ENCODE peak calls at places on chromosomes 16 and 17, in eight cellular contexts. N is NCI-H1930; K is hypothalamus; V is HCEC 1CT; U is CD8-positive, alpha-beta T cell; G is activated CD4-positive, alpha-beta T cell treated with anti-CD3 and anti-CD28 coated beads for 36 hours; X is ACHN; I is mammary epithelial cell. O is an unnamed sample.

GRCh38 chr16:81415757-81416156 is 28.9 kb upstream of the CMIP start:
- DNase-seq in N (no peak), G (no peak), I (no peak), V (no peak), U (no peak), X (no peak), K (peak), O (no peak)

GRCh38 chr16:57281791-57282190 is 2.7 kb downstream of the PLLP start:
- DNase-seq in N (no peak), V (no peak), X (no peak), K (no peak), U (no peak), G (no peak), I (no peak), O (no peak)

GRCh38 chr17:15513058-15513858 is 45.8 kb upstream of the CDRT4 start:
- DNase-seq in U (no peak), G (no peak), N (no peak), K (no peak), V (no peak), X (no peak), I (no peak), O (no peak)

GRCh38 chr17:55812323-55812722 is 61.5 kb downstream of the PCTP start:
- DNase-seq in V (no peak), I (no peak), U (no peak), K (no peak), G (no peak), N (no peak), X (no peak), O (no peak)

GRCh38 chr16:77335652-77336234 is 99.1 kb downstream of the ADAMTS18 start:
- DNase-seq in G (no peak), X (no peak), K (no peak), V (no peak), U (no peak), N (no peak), I (no peak), O (peak)

GRCh38 chr17:7173687-7174602 is 5.2 kb downstream of the ASGR1 start:
- DNase-seq in G (peak), X (no peak), I (no peak), N (no peak), K (peak), U (peak), V (no peak), O (no peak)

GRCh38 chr17:57370051-57370581 is 113.8 kb downstream of the MSI2 start:
- DNase-seq in X (peak), N (no peak), G (no peak), K (no peak), V (peak), I (peak), U (no peak), O (no peak)

GRCh38 chr17:45408611-45409421 is 23.9 kb downstream of the ARHGAP27 start:
- DNase-seq in U (no peak), I (no peak), X (no peak), K (no peak), G (no peak), V (no peak), N (no peak), O (no peak)

GRCh38 chr16:79598341-79599181 is 2.0 kb downstream of the MAF start:
- DNase-seq in X (no peak), K (no peak), G (peak), I (peak), V (no peak), U (peak), N (no peak), O (peak)

GRCh38 chr16:73064227-73064995 is 16.5 kb upstream of the ZFHX3 start:
- DNase-seq in K (no peak), X (peak), G (no peak), N (no peak), U (no peak), I (peak), V (peak), O (no peak)

GRCh38 chr17:17097763-17098345 is 55.6 kb downstream of the MPRIP start:
- DNase-seq in K (no peak), X (no peak), G (no peak), U (no peak), I (no peak), V (no peak), N (no peak), O (no peak)

GRCh38 chr16:25126820-25127232 is 15.3 kb downstream of the LCMT1 start:
- DNase-seq in G (peak), X (peak), K (no peak), N (no peak), U (no peak), I (peak), V (peak), O (no peak)

GRCh38 chr17:965311-965989 is 14.1 kb downstream of the NXN start:
- DNase-seq in V (no peak), X (no peak), K (no peak), N (no peak), U (no peak), G (no peak), I (no peak), O (no peak)

GRCh38 chr17:33288954-33289353 is 4.1 kb downstream of the ASIC2 start:
- DNase-seq in X (no peak), V (no peak), N (no peak), G (no peak), I (no peak), K (no peak), U (no peak), O (no peak)

GRCh38 chr16:3095869-3096268 is 3.2 kb downstream of the ZSCAN10 start:
- DNase-seq in U (peak), K (no peak), X (peak), V (peak), I (no peak), G (peak), N (no peak), O (no peak)

GRCh38 chr16:89197633-89198416 is 2.5 kb downstream of the SLC22A31 start:
- DNase-seq in K (no peak), X (no peak), V (no peak), I (no peak), G (no peak), N (no peak), U (no peak), O (no peak)

GRCh38 chr16:11735801-11736200 is 6.9 kb downstream of the TXNDC11 start:
- DNase-seq in G (no peak), K (no peak), N (no peak), U (no peak), V (no peak), X (no peak), I (no peak), O (no peak)

GRCh38 chr16:21338537-21339268 is 60.6 kb upstream of the CRYM start:
- DNase-seq in U (no peak), G (no peak), I (peak), V (no peak), K (no peak), N (no peak), X (no peak), O (no peak)

GRCh38 chr17:42403150-42403549 is 14.9 kb upstream of the STAT3 start:
- DNase-seq in X (no peak), N (no peak), V (no peak), I (no peak), K (no peak), U (peak), G (peak), O (no peak)

GRCh38 chr17:3792481-3792880 is 8.5 kb downstream of the ITGAE start:
- DNase-seq in X (no peak), G (no peak), U (no peak), I (no peak), V (no peak), N (no peak), K (no peak), O (no peak)